ENCODE peak calls at places on chromosomes 13 and 19, in seven cellular contexts. F, N, M, C, W, O and X are unnamed samples.

GRCh38 chr13:59279024-59279423 is 884.7 kb downstream of the DIAPH3 start:
- DNase-seq in O (no peak), M (no peak), F (no peak), N (no peak), W (no peak), C (no peak), X (no peak)

GRCh38 chr19:17944301-17944700 is 11.5 kb downstream of the CCDC124 start:
- DNase-seq in W (peak; percentile 77), N (peak; percentile 83), C (no peak), M (no peak), F (peak; percentile 59), O (peak; percentile 32), X (no peak)

GRCh38 chr19:30293051-30293785 is 79.0 kb upstream of the ZNF536 start:
- DNase-seq in F (no peak), M (no peak), C (no peak), W (no peak), N (no peak), O (no peak), X (no peak)

GRCh38 chr13:113506025-113506685 is 15.6 kb upstream of the DCUN1D2 start:
- DNase-seq in F (no peak), N (peak; percentile 48), M (no peak), C (no peak), O (no peak), W (no peak), X (no peak)

GRCh38 chr19:4645718-4646117 is 6.4 kb downstream of the TNFAIP8L1 start:
- DNase-seq in C (no peak), W (no peak), F (no peak), N (no peak), M (no peak), O (no peak), X (no peak)

GRCh38 chr13:106532111-106532929 is 3.1 kb downstream of the EFNB2 start:
- DNase-seq in M (no peak), C (no peak), O (no peak), W (no peak), N (peak; percentile 16), F (peak; percentile 57), X (no peak)

GRCh38 chr13:41909524-41909923 is 51.4 kb downstream of the VWA8 start:
- DNase-seq in C (no peak), N (no peak), F (no peak), W (no peak), M (no peak), O (no peak), X (no peak)

GRCh38 chr13:37884674-37885073 is 15.1 kb upstream of the TRPC4 start:
- DNase-seq in C (no peak), M (no peak), F (no peak), W (no peak), N (no peak), O (no peak), X (no peak)

GRCh38 chr19:1534972-1535371 is 11.1 kb downstream of the PLK5 start:
- DNase-seq in O (no peak), F (no peak), N (no peak), C (no peak), W (no peak), M (no peak), X (no peak)